ENCODE peak calls at places on chromosomes 2 and 18, in seven cellular contexts. G is right atrium auricular region, D is AG04449, K is cardiac fibroblast, P is Peyer's patch, H is nephron progenitor cell, S is B cell. Y is an unnamed sample.

GRCh38 chr2:85183078-85183477 is 49.9 kb downstream of the TCF7L1 start:
- DNase-seq in G (no peak), D (no peak), K (no peak), P (no peak), H (no peak), S (no peak), Y (no peak)

GRCh38 chr18:2848145-2848878 is 1.5 kb downstream of the EMILIN2 start:
- DNase-seq in G (no peak), D (no peak), K (peak), P (no peak), H (no peak), S (peak), Y (no peak)

GRCh38 chr18:7590800-7591560 is 23.9 kb downstream of the PTPRM start:
- DNase-seq in G (no peak), D (no peak), K (peak), P (no peak), H (no peak), S (no peak), Y (no peak)

GRCh38 chr2:100234141-100234540 is 88.2 kb downstream of the LONRF2 start:
- DNase-seq in G (no peak), D (peak), K (peak), P (no peak), H (no peak), S (no peak), Y (no peak)

GRCh38 chr2:109633284-109633961 is 19.3 kb downstream of the SOWAHC start:
- DNase-seq in G (no peak), D (no peak), K (no peak), P (no peak), H (no peak), S (no peak), Y (no peak)

GRCh38 chr2:207253946-207254345 is 88.2 kb upstream of the KLF7 start:
- DNase-seq in G (no peak), D (peak), K (peak), P (no peak), H (no peak), S (no peak), Y (no peak)

GRCh38 chr2:217785544-217786045 is 217.2 kb downstream of the TNS1 start:
- DNase-seq in G (peak), D (no peak), K (peak), P (peak), H (peak), S (peak), Y (peak)

GRCh38 chr18:8721094-8721669 is 15.8 kb downstream of the MTCL1 start:
- DNase-seq in G (peak), D (no peak), K (no peak), P (no peak), H (no peak), S (no peak), Y (no peak)

DNA sequence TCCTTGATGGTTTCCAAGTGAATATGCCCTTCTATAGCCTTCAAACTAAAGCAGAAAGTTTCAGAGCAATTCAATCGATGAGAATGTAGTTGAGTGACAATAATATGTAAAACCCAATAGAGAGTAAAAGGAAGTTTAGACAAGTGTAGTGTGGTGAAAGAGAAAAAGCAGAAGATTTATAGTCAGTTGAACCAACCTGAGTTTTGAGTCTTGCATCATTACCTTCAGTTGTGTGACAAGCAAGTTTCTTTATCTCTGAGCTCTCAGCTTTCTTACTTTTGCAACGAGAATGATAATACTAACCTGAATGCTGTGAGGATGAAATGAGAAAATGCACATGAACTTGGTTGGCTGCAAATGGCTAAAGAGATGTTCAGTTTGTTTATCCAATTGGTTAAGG is 40.6 kb upstream of the TMEM247 start:
- DNase-seq in G (no peak), D (no peak), K (no peak), P (no peak), H (no peak), S (no peak), Y (no peak)
- TF ChIP-seq CTCF in G (no peak), D (no peak), K (no peak), P (no peak), H (no peak), S (no peak), Y (no peak)

GRCh38 chr18:56641714-56642331 is 3.4 kb upstream of the TXNL1 start:
- DNase-seq in G (no peak), D (no peak), K (peak), P (no peak), H (no peak), S (no peak), Y (peak)

GRCh38 chr18:56650056-56650455 is 1.1 kb upstream of the WDR7 start:
- DNase-seq in G (no peak), D (no peak), K (peak), P (no peak), H (no peak), S (no peak), Y (no peak)

GRCh38 chr18:56647071-56647470 is 4.1 kb upstream of the WDR7 start:
- DNase-seq in G (no peak), D (no peak), K (no peak), P (no peak), H (no peak), S (no peak), Y (no peak)

GRCh38 chr18:56648307-56648706 is 2.9 kb upstream of the WDR7 start:
- DNase-seq in G (no peak), D (no peak), K (no peak), P (no peak), H (no peak), S (no peak), Y (no peak)

GRCh38 chr18:56645415-56646016 is 5.6 kb upstream of the WDR7 start:
- DNase-seq in G (no peak), D (no peak), K (no peak), P (no peak), H (no peak), S (peak), Y (no peak)
- TF ChIP-seq CTCF in G (no peak), D (no peak), K (peak), P (peak), H (peak), S (peak), Y (peak)

DNA sequence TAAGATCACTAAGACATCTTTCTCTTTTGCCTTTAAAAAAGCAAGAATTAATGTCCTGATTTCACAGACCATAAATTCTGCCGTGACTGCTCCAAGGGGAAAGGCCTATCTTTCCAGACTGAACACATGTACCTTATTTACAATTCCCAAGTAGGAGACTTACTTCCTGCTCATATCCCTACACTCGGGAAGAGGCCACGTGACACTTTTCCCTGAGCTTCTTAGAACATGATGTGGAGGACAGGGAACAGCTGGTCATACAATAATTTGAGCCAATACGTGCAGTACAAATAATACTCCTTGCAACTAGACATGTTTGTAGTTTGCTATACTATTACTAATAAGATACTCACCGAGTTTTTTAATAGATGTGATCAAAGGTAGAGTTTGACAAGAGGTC is 256.4 kb downstream of the SP3 start:
- DNase-seq in G (no peak), D (no peak), K (peak), P (no peak), H (no peak), S (no peak), Y (no peak)
- TF ChIP-seq CTCF in G (no peak), D (no peak), K (no peak), P (no peak), H (no peak), S (no peak), Y (no peak)

DNA sequence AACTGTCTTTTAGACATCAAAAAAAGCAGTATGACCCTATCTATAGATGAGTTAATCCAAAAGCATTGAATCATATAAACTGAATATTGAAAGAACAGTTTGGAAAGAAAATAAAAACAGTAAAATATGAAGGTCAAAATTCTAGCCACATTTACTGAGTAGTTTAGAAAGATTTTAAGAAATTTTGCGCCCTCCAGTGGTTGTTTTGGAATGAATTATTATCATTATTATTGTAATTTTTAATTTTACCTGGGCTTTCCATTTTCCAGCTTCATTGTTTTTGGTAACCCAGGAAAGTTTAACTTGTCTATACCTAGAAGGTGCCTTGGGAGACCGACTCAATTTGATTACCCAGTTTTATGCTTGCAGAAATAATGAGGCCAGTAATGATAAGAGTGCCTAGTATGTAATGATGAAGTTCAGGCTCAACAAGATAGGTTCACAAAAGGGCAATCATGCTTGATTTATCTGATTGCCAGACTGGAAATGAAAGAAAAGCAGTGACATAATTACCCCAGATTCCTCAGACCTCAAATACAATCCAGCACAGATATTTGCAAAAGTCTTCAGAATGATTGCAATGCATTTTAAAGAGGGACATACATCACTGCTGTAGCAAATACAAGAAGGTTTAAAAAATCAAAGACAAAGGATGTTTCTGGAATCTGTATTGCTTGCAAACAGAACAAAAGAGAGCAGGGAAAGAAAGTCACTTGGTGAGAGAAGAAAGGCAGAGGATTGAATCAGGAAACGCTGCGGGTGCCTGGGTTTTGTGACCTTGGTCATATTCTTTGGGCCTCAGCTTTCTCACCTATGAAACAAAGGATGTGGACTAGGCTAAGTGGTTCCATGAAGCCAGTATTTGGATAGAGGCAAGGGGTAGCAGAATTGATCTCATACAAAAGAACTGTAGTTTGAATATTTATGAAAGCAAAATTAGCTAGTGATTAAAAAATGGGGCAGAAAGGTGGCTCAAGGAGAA is 153.8 kb downstream of the MAP2 start:
- DNase-seq in G (no peak), D (no peak), K (peak), P (no peak), H (no peak), S (peak), Y (peak)
- TF ChIP-seq CTCF in G (no peak), D (no peak), K (peak), P (peak), H (peak), S (peak), Y (peak)

GRCh38 chr2:222054813-222055212 is 244.0 kb downstream of the PAX3 start:
- DNase-seq in G (no peak), D (no peak), K (no peak), P (no peak), H (no peak), S (no peak), Y (no peak)

GRCh38 chr2:222058830-222059229 is 240.0 kb downstream of the PAX3 start:
- DNase-seq in G (no peak), D (no peak), K (no peak), P (no peak), H (no peak), S (no peak), Y (no peak)

GRCh38 chr2:222055328-222055727 is 243.5 kb downstream of the PAX3 start:
- DNase-seq in G (no peak), D (no peak), K (no peak), P (no peak), H (no peak), S (no peak), Y (no peak)

GRCh38 chr2:222052934-222053367 is 245.8 kb downstream of the PAX3 start:
- DNase-seq in G (no peak), D (no peak), K (no peak), P (no peak), H (peak), S (no peak), Y (peak)

GRCh38 chr2:222057249-222058073 is 241.3 kb downstream of the PAX3 start:
- DNase-seq in G (no peak), D (no peak), K (peak), P (no peak), H (no peak), S (peak), Y (no peak)
- TF ChIP-seq CTCF in G (no peak), D (peak), K (peak), P (peak), H (peak), S (peak), Y (peak)

DNA sequence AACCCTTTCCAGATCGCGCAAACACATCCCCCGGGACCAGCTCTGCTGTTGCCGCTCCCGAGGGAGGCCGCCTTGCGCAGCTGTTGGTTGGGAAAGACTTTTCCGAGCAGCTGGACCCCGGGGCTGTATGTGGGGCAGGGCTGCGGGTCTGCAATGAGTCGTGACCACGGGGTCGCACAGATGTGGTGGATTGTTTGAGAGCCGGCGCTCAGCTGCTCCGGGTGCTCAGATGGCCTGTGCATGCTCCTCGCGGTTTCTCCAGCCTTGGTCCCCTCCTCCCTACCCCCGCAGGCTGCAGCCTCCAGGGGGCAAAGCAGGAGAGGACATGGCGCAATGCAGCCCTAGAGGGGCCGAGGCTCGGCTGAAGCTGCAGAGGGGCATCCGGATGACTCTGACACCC is 105.2 kb upstream of the OTOS start:
- DNase-seq in G (peak), D (no peak), K (no peak), P (peak), H (no peak), S (no peak), Y (no peak)
- TF ChIP-seq CTCF in G (no peak), D (no peak), K (no peak), P (no peak), H (no peak), S (no peak), Y (no peak)

DNA sequence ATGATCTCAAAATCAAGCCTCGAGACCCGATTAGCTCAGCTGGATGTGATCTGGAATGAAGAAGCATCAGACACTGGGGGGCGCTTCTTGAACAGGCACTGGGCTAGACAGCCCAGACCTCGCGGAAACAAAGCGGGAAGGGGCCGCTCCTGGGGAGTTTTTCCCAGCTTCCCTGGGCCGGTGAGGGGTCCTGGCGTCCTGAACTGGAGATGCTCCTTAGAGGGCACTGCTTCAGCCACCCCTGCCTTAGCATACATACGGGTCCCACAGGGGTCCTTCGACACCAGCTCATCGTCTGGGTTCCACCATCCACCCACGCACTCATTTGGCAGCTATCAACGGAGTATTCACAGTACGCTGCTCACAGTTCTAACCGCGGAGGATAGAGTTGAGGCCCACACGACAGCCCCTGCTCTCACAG is 146.7 kb downstream of the TSN start:
- DNase-seq in G (peak), D (no peak), K (peak), P (no peak), H (no peak), S (no peak), Y (no peak)
- TF ChIP-seq CTCF in G (no peak), D (no peak), K (peak), P (no peak), H (no peak), S (no peak), Y (no peak)

GRCh38 chr2:62423235-62423634 is 82.8 kb downstream of the TMEM17 start:
- DNase-seq in G (peak), D (no peak), K (peak), P (no peak), H (no peak), S (no peak), Y (no peak)
- TF ChIP-seq CTCF in G (no peak), D (peak), K (peak), P (no peak), H (no peak), S (no peak), Y (peak)

DNA sequence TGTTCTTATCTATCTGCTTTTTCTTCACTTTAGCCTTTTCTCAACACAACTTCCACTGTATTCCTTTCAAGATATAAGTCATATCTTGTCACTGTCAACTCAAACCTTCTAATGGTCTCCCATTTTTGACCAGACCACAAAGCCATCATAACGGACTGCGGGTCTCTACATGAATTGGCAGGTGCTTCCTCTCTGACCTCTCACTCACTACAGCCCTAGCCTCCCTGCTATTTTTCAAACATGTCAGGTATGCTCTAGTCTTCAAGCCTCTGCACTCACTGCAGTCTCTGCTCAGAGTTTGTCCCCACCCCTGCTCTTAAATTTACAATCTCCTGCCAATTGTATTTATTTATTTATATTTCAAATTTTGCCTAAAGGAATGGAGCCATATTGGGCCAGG is 858.1 kb downstream of the TRIB2 start:
- DNase-seq in G (no peak), D (no peak), K (no peak), P (no peak), H (no peak), S (no peak), Y (no peak)
- TF ChIP-seq CTCF in G (no peak), D (no peak), K (no peak), P (no peak), H (no peak), S (no peak), Y (no peak)